ENCODE peak calls at places on chromosomes 2 and 18, in four cellular contexts. S, A, X and L are unnamed samples.

GRCh38 chr2:217756375-217757107 is 246.3 kb downstream of the TNS1 start:
- DNase-seq in A (peak; percentile 87), X (peak; percentile 64), S (peak; percentile 76), L (peak; percentile 62)

GRCh38 chr2:120949027-120949956 is 213.6 kb downstream of the GLI2 start:
- DNase-seq in X (no peak), A (peak; percentile 36), S (no peak), L (no peak)

GRCh38 chr2:118227698-118228508 is 139.6 kb downstream of the INSIG2 start:
- DNase-seq in S (no peak), X (no peak), A (no peak), L (no peak)

GRCh38 chr2:95231723-95232122 is 24.4 kb downstream of the ZNF892 start:
- DNase-seq in X (peak; percentile 55), S (no peak), A (peak; percentile 58), L (no peak)

GRCh38 chr2:121409388-121409787 is 121.3 kb upstream of the RNU4ATAC start:
- DNase-seq in A (peak; percentile 37), S (no peak), X (no peak), L (no peak)

GRCh38 chr2:144546933-144547332 is 27.0 kb upstream of the ZEB2 start:
- DNase-seq in S (no peak), X (peak; percentile 16), A (no peak), L (no peak)

GRCh38 chr2:199811360-199811759 is 39.6 kb downstream of the FTCDNL1 start:
- DNase-seq in X (no peak), A (no peak), S (no peak), L (no peak)

GRCh38 chr2:95551055-95551568 is 40.7 kb upstream of the TRIM43 start:
- DNase-seq in A (no peak), S (no peak), X (no peak), L (no peak)

GRCh38 chr2:47038656-47039501 is 116.2 kb downstream of the STPG4 start:
- DNase-seq in X (no peak), A (no peak), S (no peak), L (no peak)

GRCh38 chr2:11716689-11717321 is 29.6 kb upstream of the LPIN1 start:
- DNase-seq in S (no peak), A (no peak), X (peak; percentile 26), L (no peak)

GRCh38 chr2:46847185-46847710 is 68.4 kb downstream of the MCFD2 start:
- DNase-seq in X (peak; percentile 96), A (no peak), S (no peak), L (no peak)

GRCh38 chr2:1246239-1246638 is 167.0 kb upstream of the TPO start:
- DNase-seq in S (no peak), X (no peak), A (no peak), L (no peak)

GRCh38 chr2:129923265-129924141 is 56.0 kb upstream of the RAB6C start:
- DNase-seq in A (peak; percentile 73), S (no peak), X (peak; percentile 37), L (no peak)

GRCh38 chr2:167749641-167750040 is 497.8 kb downstream of the STK39 start:
- DNase-seq in S (no peak), X (no peak), A (no peak), L (no peak)

GRCh38 chr2:27303093-27304025 is 4.9 kb downstream of the UCN start:
- DNase-seq in S (peak; percentile 52), A (peak; percentile 88), X (peak; percentile 72), L (no peak)

GRCh38 chr2:45909677-45910191 is 258.3 kb downstream of the PRKCE start:
- DNase-seq in X (no peak), A (no peak), S (no peak), L (no peak)

GRCh38 chr18:71784777-71785176 is 759.4 kb downstream of the CBLN2 start:
- DNase-seq in A (no peak), X (no peak), S (no peak), L (no peak)

DNA sequence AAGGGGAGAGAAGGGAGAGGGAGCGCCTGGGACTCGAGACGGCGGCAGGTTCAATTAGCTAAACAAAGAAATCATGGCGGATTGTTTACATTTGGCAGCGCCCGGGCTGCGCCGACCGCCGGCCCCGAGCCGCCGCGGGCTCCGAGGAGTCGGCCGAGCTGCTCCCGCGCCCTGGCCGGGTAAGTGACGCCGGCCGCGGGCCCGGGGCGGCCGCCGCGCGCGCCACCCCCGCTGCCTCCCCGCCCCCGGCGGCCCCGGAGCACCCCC is 187.1 kb upstream of the FANCL start:
- DNase-seq in X (no peak), A (no peak), S (no peak), L (no peak)
- TF ChIP-seq CTCF in X (no peak), A (no peak), S (no peak), L (no peak)

GRCh38 chr2:239689985-239690384 is 289.2 kb upstream of the HDAC4 start:
- DNase-seq in A (no peak), X (no peak), S (no peak), L (no peak)

GRCh38 chr2:239689410-239689809 is 288.6 kb upstream of the HDAC4 start:
- DNase-seq in A (no peak), X (no peak), S (no peak), L (no peak)

GRCh38 chr2:239688840-239689239 is 288.0 kb upstream of the HDAC4 start:
- DNase-seq in X (no peak), S (no peak), A (no peak), L (no peak)

GRCh38 chr2:239687441-239687840 is 286.6 kb upstream of the HDAC4 start:
- DNase-seq in A (no peak), X (no peak), S (no peak), L (no peak)

DNA sequence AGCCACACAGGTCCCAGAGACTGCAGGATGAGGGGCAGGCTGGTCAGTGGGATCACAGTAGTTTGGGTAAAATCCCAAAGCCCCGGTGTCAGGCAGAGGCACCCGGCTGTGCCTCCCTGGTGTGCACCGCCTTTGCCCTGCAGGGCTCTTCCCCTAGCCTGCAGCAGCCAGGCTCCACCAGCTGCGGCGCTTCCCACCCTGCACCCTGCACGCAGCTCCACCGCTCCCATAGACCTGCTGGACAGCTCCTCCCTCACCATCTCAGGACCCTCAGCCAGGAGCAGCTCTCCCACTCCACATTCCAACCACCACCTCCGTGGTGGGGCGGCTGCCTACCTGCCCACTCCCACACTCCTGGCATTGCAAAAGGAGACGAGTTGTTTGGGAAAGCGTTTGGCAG is 287.3 kb upstream of the HDAC4 start:
- DNase-seq in S (no peak), A (no peak), X (no peak), L (no peak)
- TF ChIP-seq CTCF in S (no peak), A (no peak), X (no peak), L (no peak)

DNA sequence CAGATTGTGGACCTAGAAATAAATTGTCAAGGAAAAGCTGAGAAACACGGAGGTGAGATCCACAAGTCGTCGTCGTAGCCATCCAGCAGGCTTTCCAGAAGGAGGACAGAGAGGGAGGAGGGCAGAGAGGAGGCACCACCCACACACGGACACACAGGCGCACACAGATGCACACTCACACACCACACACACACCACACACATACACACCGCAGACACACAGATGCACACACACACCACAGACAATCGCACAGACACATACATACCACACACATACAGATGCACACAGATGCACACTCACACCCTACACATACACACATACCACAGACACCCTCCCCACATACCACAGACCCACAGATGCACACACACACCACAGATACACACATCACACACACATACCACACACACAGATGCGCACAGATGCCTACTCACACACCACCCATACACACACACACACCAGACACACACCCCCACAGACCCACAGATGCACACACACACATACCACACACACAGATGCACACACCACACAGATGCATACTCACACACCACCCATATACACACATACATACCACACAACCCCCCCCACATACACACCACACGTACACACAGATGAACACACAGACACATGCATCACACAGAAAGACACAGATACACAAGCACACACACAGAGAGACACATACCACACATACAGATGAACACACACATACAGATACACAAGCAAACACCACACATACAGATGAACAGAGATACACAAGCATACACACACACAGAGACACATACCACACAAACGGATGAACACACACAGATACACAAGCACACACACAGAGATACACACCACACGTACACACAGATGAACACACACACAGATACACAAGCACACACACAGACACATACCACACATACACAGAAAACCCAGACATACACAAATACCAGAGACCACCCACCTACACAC is 12.7 kb upstream of the BOK start:
- DNase-seq in X (peak; percentile 31), A (no peak), S (no peak), L (no peak)
- TF ChIP-seq CTCF in X (no peak), A (no peak), S (no peak), L (no peak)

GRCh38 chr2:52976132-52976949 is 791.3 kb upstream of the CHAC2 start:
- DNase-seq in A (peak; percentile 33), X (peak; percentile 37), S (no peak), L (no peak)
- TF ChIP-seq CTCF in A (peak; percentile 42), X (peak; percentile 73), S (no peak), L (no peak)

GRCh38 chr2:30684026-30684425 is 123.2 kb downstream of the CAPN13 start:
- DNase-seq in S (no peak), X (no peak), A (no peak), L (no peak)
- TF ChIP-seq CTCF in S (no peak), X (no peak), A (no peak), L (no peak)

DNA sequence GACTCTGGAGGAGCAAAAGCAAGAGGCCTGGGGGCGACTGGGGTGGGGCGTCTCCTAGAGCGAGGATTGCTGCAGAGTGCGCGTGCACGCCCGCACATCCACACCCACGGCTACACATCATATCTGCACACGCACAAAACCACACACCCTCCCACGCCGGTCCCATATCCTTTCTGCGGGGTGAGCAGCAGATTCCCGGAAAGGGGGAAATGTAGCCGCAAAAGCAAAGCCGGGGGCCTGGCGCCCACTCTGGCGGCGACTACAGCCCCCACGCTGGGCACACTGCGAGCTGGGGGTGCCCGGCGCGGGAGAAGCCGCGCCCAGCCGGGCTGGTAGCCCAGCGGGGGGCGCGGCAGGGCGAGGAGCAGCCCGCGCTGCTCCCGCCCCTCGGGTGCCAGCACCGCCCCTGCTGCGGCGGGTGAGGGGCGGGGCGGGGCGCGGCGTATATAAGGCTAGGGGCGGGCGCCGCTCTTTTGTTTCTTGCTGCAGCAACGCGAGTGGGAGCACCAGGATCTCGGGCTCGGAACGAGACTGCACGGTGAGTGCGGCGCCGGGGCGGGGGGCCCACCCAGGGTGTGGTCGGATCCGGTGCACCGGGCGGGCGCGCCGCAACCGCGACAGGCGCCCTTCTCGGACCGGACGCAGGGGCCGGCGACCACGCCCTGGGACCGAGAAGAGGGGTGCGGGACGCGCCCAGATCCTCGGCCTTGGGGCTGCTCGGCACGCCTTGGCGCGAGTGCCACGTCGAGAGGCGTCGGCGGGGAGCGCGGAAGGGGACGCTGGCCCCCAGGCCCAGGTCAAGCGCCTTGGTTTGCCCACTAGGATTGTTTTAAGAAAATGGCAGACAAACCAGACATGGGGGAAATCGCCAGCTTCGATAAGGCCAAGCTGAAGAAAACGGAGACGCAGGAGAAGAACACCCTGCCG is at the start of gene TMSB10:
- DNase-seq in A (peak; percentile 89), X (peak; percentile 80), S (peak; percentile 85), L (peak; percentile 88)
- TF ChIP-seq CTCF in A (no peak), X (peak; percentile 19), S (no peak), L (no peak)

DNA sequence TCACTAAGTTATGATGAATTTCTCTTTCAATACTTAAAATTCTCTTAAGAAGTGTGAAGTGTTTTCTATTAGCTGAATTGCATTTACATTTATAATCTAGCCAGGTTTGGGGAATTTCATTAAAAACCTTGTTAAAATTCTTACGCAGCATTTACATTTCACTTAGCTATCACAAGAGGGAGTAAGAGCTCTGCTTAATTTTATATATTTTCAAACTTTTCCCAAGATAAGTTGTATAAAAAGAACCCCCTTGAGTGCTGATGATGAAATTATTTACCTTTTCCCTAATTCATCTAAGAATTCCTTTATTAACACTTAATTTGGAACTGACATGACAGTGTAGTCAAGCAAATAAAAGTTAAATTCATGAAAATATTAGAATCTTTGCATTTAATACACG is 54.2 kb upstream of the ZSWIM2 start:
- DNase-seq in S (no peak), X (no peak), A (no peak), L (no peak)
- TF ChIP-seq CTCF in S (no peak), X (peak; percentile 50), A (peak; percentile 45), L (no peak)